ENCODE peak calls at places on chromosomes 1 and 21, in five cellular contexts. One of them, this sample, is unnamed.

GRCh38 chr21:45618846-45619485 is 24.6 kb upstream of the PCBP3 start:
- DNase-seq in brain microvascular endothelial cell: no peak
- DNase-seq in neural crest cell: no peak
- DNase-seq in GM10248: no peak
- DNase-seq in Caco-2: no peak
- DNase-seq in this sample: no peak

GRCh38 chr1:211327341-211327921 is 798 bp downstream of the TRAF5 start:
- DNase-seq in neural crest cell: no peak
- DNase-seq in GM10248: peak
- DNase-seq in Caco-2: no peak
- DNase-seq in brain microvascular endothelial cell: peak
- DNase-seq in this sample: no peak

GRCh38 chr1:163436133-163436532 is 114.4 kb downstream of the NUF2 start:
- DNase-seq in brain microvascular endothelial cell: no peak
- DNase-seq in neural crest cell: no peak
- DNase-seq in GM10248: no peak
- DNase-seq in Caco-2: no peak
- DNase-seq in this sample: no peak

GRCh38 chr1:44675186-44675585 is 672 bp downstream of the ARMH1 start:
- DNase-seq in GM10248: no peak
- DNase-seq in brain microvascular endothelial cell: no peak
- DNase-seq in Caco-2: no peak
- DNase-seq in neural crest cell: no peak
- DNase-seq in this sample: no peak

GRCh38 chr1:89842547-89843278 is 21.9 kb downstream of the LRRC8D start:
- DNase-seq in brain microvascular endothelial cell: peak
- DNase-seq in GM10248: peak
- DNase-seq in neural crest cell: no peak
- DNase-seq in Caco-2: no peak
- DNase-seq in this sample: no peak

GRCh38 chr21:31335957-31336738 is 7.9 kb downstream of the TIAM1 start:
- DNase-seq in GM10248: no peak
- DNase-seq in Caco-2: no peak
- DNase-seq in brain microvascular endothelial cell: peak
- DNase-seq in neural crest cell: no peak
- DNase-seq in this sample: no peak

GRCh38 chr1:211788626-211789025 is 41.9 kb downstream of the LPGAT1 start:
- DNase-seq in GM10248: no peak
- DNase-seq in neural crest cell: no peak
- DNase-seq in brain microvascular endothelial cell: no peak
- DNase-seq in Caco-2: no peak
- DNase-seq in this sample: no peak

GRCh38 chr1:183178490-183178889 is 7.6 kb upstream of the LAMC2 start:
- DNase-seq in brain microvascular endothelial cell: peak
- DNase-seq in neural crest cell: no peak
- DNase-seq in Caco-2: no peak
- DNase-seq in GM10248: no peak
- DNase-seq in this sample: no peak

GRCh38 chr1:154791292-154792278 is 78.5 kb downstream of the KCNN3 start:
- DNase-seq in brain microvascular endothelial cell: peak
- DNase-seq in GM10248: peak
- DNase-seq in neural crest cell: no peak
- DNase-seq in Caco-2: no peak
- DNase-seq in this sample: no peak

GRCh38 chr1:11522400-11523235 is 43.7 kb downstream of the DISP3 start:
- DNase-seq in brain microvascular endothelial cell: no peak
- DNase-seq in Caco-2: no peak
- DNase-seq in neural crest cell: no peak
- DNase-seq in GM10248: no peak
- DNase-seq in this sample: no peak

GRCh38 chr1:248102847-248103246 is 7.9 kb downstream of the OR2L13 start:
- DNase-seq in neural crest cell: no peak
- DNase-seq in brain microvascular endothelial cell: no peak
- DNase-seq in Caco-2: no peak
- DNase-seq in GM10248: no peak
- DNase-seq in this sample: no peak

GRCh38 chr1:168285419-168285790 is 4.7 kb downstream of the TBX19 start:
- DNase-seq in neural crest cell: no peak
- DNase-seq in brain microvascular endothelial cell: no peak
- DNase-seq in Caco-2: no peak
- DNase-seq in GM10248: no peak
- DNase-seq in this sample: peak

GRCh38 chr1:186189156-186189555 is 185.9 kb downstream of the TPR start:
- DNase-seq in Caco-2: no peak
- DNase-seq in brain microvascular endothelial cell: no peak
- DNase-seq in GM10248: no peak
- DNase-seq in neural crest cell: no peak
- DNase-seq in this sample: no peak

GRCh38 chr1:181345146-181345545 is 138.2 kb upstream of the CACNA1E start:
- DNase-seq in neural crest cell: no peak
- DNase-seq in Caco-2: no peak
- DNase-seq in brain microvascular endothelial cell: no peak
- DNase-seq in GM10248: no peak
- DNase-seq in this sample: no peak

GRCh38 chr1:10979483-10979920 is 33.0 kb upstream of the TARDBP start:
- DNase-seq in brain microvascular endothelial cell: no peak
- DNase-seq in Caco-2: no peak
- DNase-seq in neural crest cell: peak
- DNase-seq in GM10248: no peak
- DNase-seq in this sample: no peak

GRCh38 chr1:54379481-54380284 is 26.5 kb downstream of the SSBP3 start:
- DNase-seq in Caco-2: no peak
- DNase-seq in neural crest cell: no peak
- DNase-seq in GM10248: no peak
- DNase-seq in brain microvascular endothelial cell: no peak
- DNase-seq in this sample: no peak

GRCh38 chr1:44531785-44532566 is 126.9 kb downstream of the RNF220 start:
- DNase-seq in Caco-2: peak
- DNase-seq in neural crest cell: no peak
- DNase-seq in GM10248: peak
- DNase-seq in brain microvascular endothelial cell: peak
- DNase-seq in this sample: peak

GRCh38 chr1:176183618-176184017 is 23.5 kb downstream of the COP1 start:
- DNase-seq in brain microvascular endothelial cell: no peak
- DNase-seq in GM10248: no peak
- DNase-seq in Caco-2: no peak
- DNase-seq in neural crest cell: no peak
- DNase-seq in this sample: no peak

GRCh38 chr21:15654171-15654570 is 75.6 kb upstream of the USP25 start:
- DNase-seq in Caco-2: no peak
- DNase-seq in brain microvascular endothelial cell: no peak
- DNase-seq in GM10248: no peak
- DNase-seq in neural crest cell: no peak
- DNase-seq in this sample: no peak

GRCh38 chr1:14850563-14850962 is 252.1 kb downstream of the KAZN start:
- DNase-seq in GM10248: no peak
- DNase-seq in brain microvascular endothelial cell: no peak
- DNase-seq in Caco-2: peak
- DNase-seq in neural crest cell: no peak
- DNase-seq in this sample: no peak
- TF ChIP-seq CTCF in GM10248: peak
- TF ChIP-seq CTCF in brain microvascular endothelial cell: no peak
- TF ChIP-seq CTCF in Caco-2: no peak
- TF ChIP-seq CTCF in neural crest cell: no peak
- TF ChIP-seq CTCF in this sample: peak

DNA sequence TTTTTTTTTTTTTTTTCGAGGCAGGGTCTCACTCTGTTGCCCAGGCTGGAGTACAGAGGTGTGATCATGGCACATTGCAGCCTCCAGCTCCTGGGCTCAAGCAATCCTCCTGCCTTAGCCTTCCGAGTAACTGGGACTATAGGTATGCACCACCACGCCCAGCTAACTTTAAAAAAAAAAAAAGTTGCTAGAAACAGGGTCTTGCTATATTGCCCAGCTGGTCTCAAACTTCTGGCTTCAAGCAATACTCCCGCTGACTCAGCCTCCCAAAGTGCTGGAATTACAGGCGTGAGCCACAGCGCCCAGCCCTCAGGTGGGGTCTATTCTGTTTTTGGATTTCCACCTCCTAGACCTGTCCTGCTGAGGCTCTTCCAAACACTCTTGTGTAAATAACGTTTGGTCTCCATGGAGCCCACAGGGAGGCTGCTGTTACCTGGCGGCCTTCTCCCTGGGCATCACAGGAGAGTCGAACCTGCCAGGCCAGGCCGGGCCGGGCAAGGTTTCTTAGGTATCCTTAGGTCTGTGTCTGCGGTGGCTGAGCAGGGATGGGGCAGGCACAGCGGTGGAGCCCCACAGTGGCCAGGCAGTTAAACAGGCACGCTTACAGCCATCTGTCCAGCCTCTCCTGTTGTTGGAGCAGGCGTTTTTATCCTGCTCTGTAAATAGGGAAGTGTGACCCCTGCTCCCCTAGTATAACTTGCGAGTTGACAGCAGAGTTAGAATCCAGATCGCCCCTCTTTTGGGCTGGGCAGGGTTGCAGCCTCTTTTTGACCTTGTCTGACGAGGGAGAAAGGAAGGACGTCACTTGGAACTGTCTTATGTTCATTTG is 18.8 kb downstream of the PLEKHM2 start:
- DNase-seq in brain microvascular endothelial cell: no peak
- DNase-seq in GM10248: no peak
- DNase-seq in Caco-2: peak
- DNase-seq in neural crest cell: no peak
- DNase-seq in this sample: no peak
- TF ChIP-seq CTCF in brain microvascular endothelial cell: peak
- TF ChIP-seq CTCF in GM10248: no peak
- TF ChIP-seq CTCF in Caco-2: no peak
- TF ChIP-seq CTCF in neural crest cell: no peak
- TF ChIP-seq CTCF in this sample: peak

GRCh38 chr1:239985044-239985443 is 106.6 kb upstream of the FMN2 start:
- DNase-seq in Caco-2: no peak
- DNase-seq in GM10248: no peak
- DNase-seq in brain microvascular endothelial cell: no peak
- DNase-seq in neural crest cell: no peak
- DNase-seq in this sample: no peak

GRCh38 chr1:239982762-239983161 is 108.9 kb upstream of the FMN2 start:
- DNase-seq in GM10248: no peak
- DNase-seq in Caco-2: no peak
- DNase-seq in neural crest cell: no peak
- DNase-seq in brain microvascular endothelial cell: no peak
- DNase-seq in this sample: no peak

GRCh38 chr1:239989990-239990389 is 101.7 kb upstream of the FMN2 start:
- DNase-seq in neural crest cell: no peak
- DNase-seq in GM10248: no peak
- DNase-seq in Caco-2: no peak
- DNase-seq in brain microvascular endothelial cell: no peak
- DNase-seq in this sample: no peak

DNA sequence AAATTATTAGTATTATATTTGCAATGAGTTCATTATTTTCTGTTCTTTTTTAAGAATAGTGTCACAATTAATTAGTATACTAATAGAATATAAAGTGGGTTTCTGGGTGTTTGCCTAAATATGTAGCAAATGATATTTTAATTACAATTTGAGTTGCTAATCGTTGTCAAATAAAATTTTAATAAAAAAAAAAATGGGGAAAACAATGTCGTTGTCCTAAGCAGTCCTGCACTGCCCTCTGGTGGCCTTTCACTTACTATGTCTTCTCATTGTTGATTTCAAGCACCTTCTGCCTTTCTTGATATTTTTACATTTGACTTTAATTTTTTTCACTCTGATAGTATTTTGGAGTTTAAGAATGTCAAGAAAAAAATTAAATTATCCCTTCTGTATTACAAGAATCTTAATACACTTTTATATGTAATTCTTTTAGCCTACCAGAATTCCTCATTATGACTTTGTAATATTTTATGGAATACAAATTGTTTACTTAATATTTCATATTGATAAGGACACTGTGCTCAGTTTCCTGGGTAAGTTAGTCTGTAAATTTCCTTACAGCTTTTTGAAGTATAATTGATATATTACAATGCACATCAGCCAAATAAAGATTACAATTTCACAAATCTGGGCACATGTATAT is 104.5 kb upstream of the FMN2 start:
- DNase-seq in GM10248: no peak
- DNase-seq in Caco-2: peak
- DNase-seq in neural crest cell: peak
- DNase-seq in brain microvascular endothelial cell: peak
- DNase-seq in this sample: peak
- TF ChIP-seq CTCF in GM10248: peak
- TF ChIP-seq CTCF in Caco-2: peak
- TF ChIP-seq CTCF in neural crest cell: peak
- TF ChIP-seq CTCF in brain microvascular endothelial cell: peak
- TF ChIP-seq CTCF in this sample: peak

GRCh38 chr1:233364695-233365539 is 37.4 kb downstream of the MAP3K21 start:
- DNase-seq in Caco-2: peak
- DNase-seq in GM10248: peak
- DNase-seq in brain microvascular endothelial cell: no peak
- DNase-seq in neural crest cell: no peak
- DNase-seq in this sample: no peak
- TF ChIP-seq CTCF in Caco-2: peak
- TF ChIP-seq CTCF in GM10248: peak
- TF ChIP-seq CTCF in brain microvascular endothelial cell: peak
- TF ChIP-seq CTCF in neural crest cell: peak
- TF ChIP-seq CTCF in this sample: peak

GRCh38 chr1:109657970-109658369 is 2.1 kb downstream of the GSTM4 start:
- DNase-seq in neural crest cell: no peak
- DNase-seq in Caco-2: no peak
- DNase-seq in GM10248: no peak
- DNase-seq in brain microvascular endothelial cell: no peak
- DNase-seq in this sample: no peak
- TF ChIP-seq CTCF in neural crest cell: no peak
- TF ChIP-seq CTCF in Caco-2: no peak
- TF ChIP-seq CTCF in GM10248: no peak
- TF ChIP-seq CTCF in brain microvascular endothelial cell: no peak
- TF ChIP-seq CTCF in this sample: no peak